ENCODE peak calls at places on chromosomes 3 and 15, in six cellular contexts. I is GM04504, N is epithelial cell of esophagus, G is activated T-cell treated with anti-CD3 and anti-CD28 coated beads for 4 hours, K is ELR, B is head of caudate nucleus. F is an unnamed sample.

GRCh38 chr3:81735334-81735733 is 26.1 kb downstream of the GBE1 start:
- DNase-seq in G (no peak), B (no peak), N (no peak), K (no peak), I (no peak), F (no peak)

GRCh38 chr15:70290708-70291107 is 193.0 kb upstream of the TLE3 start:
- DNase-seq in K (no peak), I (no peak), G (no peak), B (no peak), N (no peak), F (no peak)

GRCh38 chr3:65776494-65776893 is 262.2 kb downstream of the MAGI1 start:
- DNase-seq in I (peak), N (peak), K (no peak), G (no peak), B (no peak), F (peak)

GRCh38 chr15:29116970-29117700 is 152.5 kb downstream of the NSMCE3 start:
- DNase-seq in I (no peak), G (no peak), B (no peak), N (no peak), K (no peak), F (no peak)

GRCh38 chr15:31327674-31328424 is 1.2 kb downstream of the KLF13 start:
- DNase-seq in B (peak), K (peak), I (no peak), N (peak), G (peak), F (no peak)

GRCh38 chr15:37041042-37041441 is 59.3 kb downstream of the MEIS2 start:
- DNase-seq in N (no peak), G (no peak), B (no peak), K (no peak), I (no peak), F (no peak)

GRCh38 chr3:126152458-126152857 is 27.9 kb downstream of the ALDH1L1 start:
- DNase-seq in G (no peak), B (no peak), I (no peak), K (no peak), N (no peak), F (no peak)

GRCh38 chr3:34357461-34357860 is 559.0 kb downstream of the PDCD6IP start:
- DNase-seq in K (no peak), B (no peak), N (peak), G (no peak), I (no peak), F (no peak)

GRCh38 chr3:150613034-150613433 is 9.9 kb downstream of the SELENOT start:
- DNase-seq in I (no peak), G (no peak), K (no peak), B (no peak), N (no peak), F (no peak)

GRCh38 chr3:166444756-166445155 is 607.5 kb upstream of the BCHE start:
- DNase-seq in G (no peak), I (no peak), B (no peak), K (no peak), N (peak), F (no peak)

GRCh38 chr3:98558100-98558499 is 26.3 kb downstream of the GPR15 start:
- DNase-seq in B (no peak), I (no peak), K (no peak), G (no peak), N (no peak), F (no peak)

GRCh38 chr3:121855555-121855954 is 20.5 kb downstream of the EAF2 start:
- DNase-seq in B (no peak), K (no peak), I (no peak), G (no peak), N (peak), F (no peak)

GRCh38 chr3:149663966-149664365 is 6.1 kb upstream of the WWTR1 start:
- DNase-seq in B (no peak), K (no peak), G (no peak), N (peak), I (no peak), F (no peak)

GRCh38 chr3:10845240-10845761 is 29.3 kb downstream of the SLC6A11 start:
- DNase-seq in B (no peak), N (no peak), K (no peak), G (no peak), I (no peak), F (no peak)

GRCh38 chr3:37700849-37701248 is 160.8 kb upstream of the CTDSPL start:
- DNase-seq in B (no peak), G (no peak), N (peak), I (no peak), K (no peak), F (no peak)